ENCODE peak calls at places on chromosomes 12 and 14, in ten cellular contexts. F, T, X, G, A, S, H, U, M and O are unnamed samples.

GRCh38 chr12:12025799-12026386 is 44.8 kb upstream of the BCL2L14 start:
- DNase-seq in F (no peak), T (no peak), X (no peak), G (no peak), A (no peak), S (no peak), H (no peak), U (no peak), M (no peak), O (no peak)

GRCh38 chr14:23034498-23035302 is at the start of gene PSMB5:
- DNase-seq in F (peak), T (peak), X (no peak), G (peak), A (peak), S (no peak), H (peak), U (peak), M (peak), O (no peak)

GRCh38 chr12:4251967-4252366 is 21.6 kb upstream of the CCND2 start:
- DNase-seq in F (no peak), T (no peak), X (no peak), G (no peak), A (no peak), S (no peak), H (no peak), U (no peak), M (no peak), O (no peak)

GRCh38 chr14:104883681-104884361 is 18.8 kb downstream of the CEP170B start:
- DNase-seq in F (no peak), T (no peak), X (no peak), G (no peak), A (no peak), S (no peak), H (no peak), U (no peak), M (no peak), O (no peak)

GRCh38 chr12:69042970-69043369 is 110.0 kb upstream of the CPM start:
- DNase-seq in F (no peak), T (no peak), X (no peak), G (no peak), A (no peak), S (no peak), H (no peak), U (no peak), M (no peak), O (no peak)

GRCh38 chr12:19021646-19022045 is 107.9 kb upstream of the PLEKHA5 start:
- DNase-seq in F (no peak), T (no peak), X (no peak), G (peak), A (no peak), S (no peak), H (no peak), U (no peak), M (no peak), O (no peak)

GRCh38 chr12:113402586-113403260 is 964 bp downstream of the SDS start:
- DNase-seq in F (no peak), T (no peak), X (no peak), G (no peak), A (no peak), S (no peak), H (no peak), U (no peak), M (no peak), O (no peak)

GRCh38 chr14:105275267-105275946 is 25.4 kb downstream of the BRF1 start:
- DNase-seq in F (no peak), T (peak), X (no peak), G (peak), A (no peak), S (no peak), H (peak), U (no peak), M (no peak), O (no peak)

GRCh38 chr14:22070119-22070982 is 396.7 kb upstream of the OR4E1 start:
- DNase-seq in F (no peak), T (no peak), X (no peak), G (no peak), A (peak), S (no peak), H (no peak), U (no peak), M (peak), O (no peak)

GRCh38 chr12:52423661-52424503 is 10.3 kb downstream of the KRT75 start:
- DNase-seq in F (no peak), T (no peak), X (no peak), G (no peak), A (no peak), S (no peak), H (no peak), U (no peak), M (no peak), O (no peak)